ENCODE peak calls at places on chromosomes 4 and X, in eight cellular contexts. X, O, A, N, D, C, B and H are unnamed samples.

GRCh38 chrX:39152106-39152649 is 350.9 kb downstream of the MID1IP1 start:
- DNase-seq in X (peak; percentile 76), O (peak; percentile 67), A (peak; percentile 24), N (no peak), D (no peak), C (peak; percentile 90), B (peak; percentile 18), H (peak; percentile 61)

GRCh38 chr4:122584517-122584916 is 36.3 kb downstream of the IL21 start:
- DNase-seq in X (no peak), O (no peak), A (no peak), N (peak; percentile 82), D (no peak), C (no peak), B (no peak), H (no peak)

GRCh38 chrX:1542994-1543725 is 6.2 kb upstream of the P2RY8 start:
- DNase-seq in X (peak; percentile 67), O (no peak), A (no peak), N (no peak), D (no peak), C (no peak), B (no peak), H (no peak)

GRCh38 chr4:52643846-52644245 is 15.3 kb downstream of the USP46 start:
- DNase-seq in X (no peak), O (no peak), A (peak; percentile 85), N (peak; percentile 78), D (no peak), C (no peak), B (no peak), H (no peak)

GRCh38 chr4:95027906-95028618 is 270.3 kb downstream of the BMPR1B start:
- DNase-seq in X (no peak), O (peak; percentile 55), A (no peak), N (no peak), D (no peak), C (peak; percentile 35), B (peak; percentile 12), H (no peak)

GRCh38 chr4:106238819-106239420 is 77.1 kb downstream of the TBCK start:
- DNase-seq in X (no peak), O (peak; percentile 47), A (no peak), N (peak; percentile 34), D (no peak), C (peak; percentile 81), B (peak; percentile 27), H (peak; percentile 31)

GRCh38 chr4:37528161-37528560 is 158.0 kb downstream of the RELL1 start:
- DNase-seq in X (no peak), O (no peak), A (no peak), N (no peak), D (no peak), C (no peak), B (no peak), H (no peak)

GRCh38 chr4:166422475-166422874 is 549.4 kb downstream of the TLL1 start:
- DNase-seq in X (no peak), O (no peak), A (no peak), N (peak; percentile 2), D (no peak), C (no peak), B (no peak), H (no peak)

GRCh38 chr4:36269116-36269515 is 12.3 kb upstream of the DTHD1 start:
- DNase-seq in X (no peak), O (no peak), A (no peak), N (no peak), D (no peak), C (peak; percentile 52), B (no peak), H (no peak)

GRCh38 chrX:19347916-19348315 is 4.2 kb downstream of the PDHA1 start:
- DNase-seq in X (no peak), O (no peak), A (no peak), N (peak; percentile 25), D (no peak), C (no peak), B (no peak), H (no peak)

GRCh38 chr4:18844726-18845125 is 823.2 kb upstream of the LCORL start:
- DNase-seq in X (no peak), O (no peak), A (no peak), N (peak; percentile 1), D (no peak), C (no peak), B (no peak), H (no peak)

GRCh38 chrX:80285131-80285773 is 135.0 kb upstream of the TENT5D start:
- DNase-seq in X (no peak), O (peak; percentile 68), A (no peak), N (peak; percentile 1), D (no peak), C (peak; percentile 55), B (peak; percentile 33), H (peak; percentile 28)

GRCh38 chr4:160299608-160300007 is 1196.7 kb downstream of the RAPGEF2 start:
- DNase-seq in X (no peak), O (no peak), A (no peak), N (no peak), D (no peak), C (no peak), B (no peak), H (no peak)

GRCh38 chr4:79788884-79789283 is 284.1 kb downstream of the ANTXR2 start:
- DNase-seq in X (no peak), O (peak; percentile 3), A (no peak), N (no peak), D (no peak), C (peak; percentile 7), B (no peak), H (no peak)

GRCh38 chr4:177441061-177441802 is 1.0 kb downstream of the AGA start:
- DNase-seq in X (no peak), O (peak; percentile 11), A (no peak), N (peak; percentile 28), D (no peak), C (peak; percentile 71), B (no peak), H (no peak)

GRCh38 chrX:97691901-97692455 is 808.3 kb downstream of the RPA4 start:
- DNase-seq in X (no peak), O (peak; percentile 62), A (no peak), N (no peak), D (no peak), C (peak; percentile 5), B (no peak), H (no peak)

GRCh38 chr4:154491731-154492249 is at the start of gene DCHS2:
- DNase-seq in X (no peak), O (peak; percentile 74), A (no peak), N (no peak), D (peak; percentile 44), C (peak; percentile 50), B (peak; percentile 37), H (peak; percentile 84)

GRCh38 chr4:154491341-154491679 is 289 bp downstream of the DCHS2 start:
- DNase-seq in X (no peak), O (peak; percentile 73), A (no peak), N (peak; percentile 5), D (peak; percentile 38), C (peak; percentile 72), B (no peak), H (peak; percentile 42)

GRCh38 chr4:154490261-154490588 is 1.4 kb downstream of the DCHS2 start:
- DNase-seq in X (no peak), O (peak; percentile 46), A (no peak), N (no peak), D (no peak), C (peak; percentile 43), B (peak; percentile 15), H (no peak)

GRCh38 chr4:154489558-154490260 is 1.9 kb downstream of the DCHS2 start:
- DNase-seq in X (no peak), O (no peak), A (no peak), N (no peak), D (no peak), C (no peak), B (no peak), H (no peak)

DNA sequence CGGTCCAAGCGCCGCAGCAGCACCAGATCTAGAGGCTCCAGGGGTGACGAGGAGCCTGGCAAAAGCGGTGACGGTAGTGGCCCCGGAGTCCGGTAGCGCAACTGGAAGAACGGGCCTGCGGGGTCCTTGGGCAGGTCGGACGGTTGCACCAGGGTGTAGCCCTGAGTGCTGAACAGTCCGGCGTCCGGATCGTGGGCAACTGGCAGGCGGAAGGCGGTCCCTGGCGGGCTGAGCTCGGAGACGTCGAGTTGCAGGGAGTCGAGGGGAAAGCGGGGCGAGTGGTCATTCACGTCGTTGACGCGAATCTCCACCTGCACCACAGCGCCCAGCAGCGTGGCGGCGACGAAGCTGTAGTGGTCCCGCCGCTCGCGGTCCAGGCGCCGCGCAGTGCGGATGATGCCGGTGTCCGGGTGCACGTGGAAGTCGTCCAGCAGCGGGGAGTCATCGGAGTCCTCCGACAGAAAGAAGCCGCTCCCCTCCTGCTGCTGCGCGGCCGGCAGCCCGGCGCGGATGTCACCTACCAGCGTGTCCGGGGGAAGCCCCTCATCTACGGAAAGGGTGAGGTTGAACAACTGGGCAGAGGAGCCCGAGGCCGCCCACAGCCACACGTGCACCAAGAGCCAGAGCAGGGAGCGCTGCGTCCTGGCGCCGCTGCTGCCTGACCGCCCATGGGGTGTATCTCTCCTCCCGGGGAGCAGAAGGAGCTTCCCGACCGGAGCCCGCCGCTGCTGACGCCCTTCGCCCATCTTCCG is 834 bp downstream of the DCHS2 start:
- DNase-seq in X (no peak), O (peak; percentile 57), A (no peak), N (no peak), D (peak; percentile 43), C (peak; percentile 33), B (no peak), H (peak; percentile 43)
- H3K27me3 ChIP-seq in X (peaks cover 57% of the 10 kb centered on the region), O (peaks cover 92% of the 10 kb centered on the region), A (peaks cover 45% of the 10 kb centered on the region), N (peaks cover 31% of the 10 kb centered on the region), D (no peaks in the 10 kb centered on the region), C (peaks cover 18% of the 10 kb centered on the region), B (peaks cover 38% of the 10 kb centered on the region), H (peaks cover 23% of the 10 kb centered on the region)

GRCh38 chr4:77376788-77377460 is 219.9 kb downstream of the CCNG2 start:
- DNase-seq in X (peak; percentile 72), O (peak; percentile 18), A (no peak), N (no peak), D (no peak), C (peak; percentile 57), B (no peak), H (no peak)
- H3K27me3 ChIP-seq in X (no peaks in the 10 kb centered on the region), O (no peaks in the 10 kb centered on the region), A (no peaks in the 10 kb centered on the region), N (peaks cover 3% of the 10 kb centered on the region), D (no peaks in the 10 kb centered on the region), C (no peaks in the 10 kb centered on the region), B (no peaks in the 10 kb centered on the region), H (peaks cover 4% of the 10 kb centered on the region)

DNA sequence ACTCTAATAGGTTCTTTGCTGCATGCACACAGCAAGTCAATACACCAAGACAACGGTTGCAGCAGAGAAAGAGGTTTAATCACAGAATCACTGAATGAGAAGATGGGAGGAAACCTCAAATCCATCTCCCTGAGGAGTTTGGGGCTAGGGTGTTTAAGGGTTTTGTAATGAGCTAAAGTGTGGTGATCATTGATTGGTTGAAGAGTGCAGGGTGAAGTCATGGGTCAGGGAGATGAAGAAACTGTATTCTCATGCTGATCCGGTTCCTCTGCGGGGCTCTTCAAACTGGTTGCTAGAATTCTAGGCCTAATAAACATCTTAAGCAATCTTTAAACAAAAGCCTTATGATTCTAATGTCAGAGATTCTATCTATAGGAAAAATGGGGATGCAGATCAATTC is 432.5 kb upstream of the FAM47C start:
- DNase-seq in X (no peak), O (no peak), A (no peak), N (no peak), D (no peak), C (no peak), B (no peak), H (no peak)
- H3K27me3 ChIP-seq in X (no peaks in the 10 kb centered on the region), O (no peaks in the 10 kb centered on the region), A (no peaks in the 10 kb centered on the region), N (no peaks in the 10 kb centered on the region), D (no peaks in the 10 kb centered on the region), C (no peaks in the 10 kb centered on the region), B (no peaks in the 10 kb centered on the region), H (peaks cover 10% of the 10 kb centered on the region)

DNA sequence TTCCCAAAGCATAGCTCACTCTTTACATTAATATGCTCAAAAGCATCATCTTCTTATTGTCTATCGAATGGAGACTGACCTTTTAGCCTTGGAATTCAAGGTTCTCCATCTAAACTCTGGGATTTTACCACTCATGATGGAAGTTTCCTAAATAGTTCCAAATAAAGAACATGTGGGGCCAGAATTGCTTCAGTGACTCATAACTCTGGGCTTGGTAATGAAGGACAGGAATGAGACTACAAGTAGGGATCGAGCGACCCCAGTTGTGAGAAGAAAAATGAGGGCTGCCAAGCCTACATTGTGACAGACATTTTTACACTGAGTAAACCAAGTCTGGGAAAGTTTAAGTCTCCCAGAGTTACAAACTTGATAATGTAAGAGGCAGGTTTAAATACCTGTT is 269.9 kb downstream of the CBLL2 start:
- DNase-seq in X (no peak), O (no peak), A (no peak), N (peak; percentile 8), D (no peak), C (no peak), B (no peak), H (no peak)
- H3K27me3 ChIP-seq in X (no peaks in the 10 kb centered on the region), O (no peaks in the 10 kb centered on the region), A (no peaks in the 10 kb centered on the region), N (no peaks in the 10 kb centered on the region), D (no peaks in the 10 kb centered on the region), C (no peaks in the 10 kb centered on the region), B (no peaks in the 10 kb centered on the region), H (no peaks in the 10 kb centered on the region)